ENCODE peak calls at places on chromosomes 5 and 9, in six cellular contexts. J is H9, S is neuronal stem cell, D is H1, W is mesenchymal stem cell, M is IMR-90. T is an unnamed sample.

GRCh38 chr5:180093651-180094382 is 22.3 kb upstream of the RNF130 start:
- DNase-seq in J (no peak), S (no peak), D (no peak), W (no peak), M (no peak), T (no peak)

GRCh38 chr5:163821142-163821541 is 315.7 kb downstream of the MAT2B start:
- DNase-seq in J (no peak), S (no peak), D (no peak), W (peak; percentile 2), M (no peak), T (peak; percentile 46)

GRCh38 chr9:18478517-18479361 is 4.8 kb downstream of the ADAMTSL1 start:
- DNase-seq in J (no peak), S (no peak), D (no peak), W (no peak), M (peak; percentile 70), T (peak; percentile 7)

GRCh38 chr5:157115012-157115411 is 6.2 kb upstream of the HAVCR2 start:
- DNase-seq in J (no peak), S (no peak), D (no peak), W (no peak), M (no peak), T (no peak)

GRCh38 chr9:36127652-36128244 is 8.8 kb upstream of the GLIPR2 start:
- DNase-seq in J (no peak), S (no peak), D (no peak), W (no peak), M (no peak), T (no peak)

GRCh38 chr5:68369436-68370125 is 154.0 kb downstream of the PIK3R1 start:
- DNase-seq in J (no peak), S (no peak), D (no peak), W (no peak), M (no peak), T (no peak)

GRCh38 chr5:172114875-172115422 is 73.1 kb downstream of the STK10 start:
- DNase-seq in J (peak; percentile 64), S (no peak), D (no peak), W (no peak), M (no peak), T (no peak)

GRCh38 chr9:98410185-98410697 is 154.8 kb upstream of the TBC1D2 start:
- DNase-seq in J (peak; percentile 74), S (peak; percentile 31), D (no peak), W (peak; percentile 65), M (peak; percentile 80), T (peak; percentile 87)

GRCh38 chr9:15512204-15512603 is 1.4 kb upstream of the PSIP1 start:
- DNase-seq in J (no peak), S (no peak), D (no peak), W (no peak), M (no peak), T (peak; percentile 28)

GRCh38 chr9:125401317-125401716 is 139.7 kb downstream of the GAPVD1 start:
- DNase-seq in J (peak; percentile 13), S (no peak), D (no peak), W (no peak), M (peak; percentile 21), T (no peak)

GRCh38 chr9:125400725-125401124 is 139.1 kb downstream of the GAPVD1 start:
- DNase-seq in J (peak; percentile 29), S (no peak), D (no peak), W (no peak), M (no peak), T (no peak)

GRCh38 chr9:125399165-125399564 is 137.5 kb downstream of the GAPVD1 start:
- DNase-seq in J (peak; percentile 34), S (no peak), D (no peak), W (no peak), M (no peak), T (no peak)

GRCh38 chr9:125398243-125398642 is 136.6 kb downstream of the GAPVD1 start:
- DNase-seq in J (no peak), S (no peak), D (no peak), W (no peak), M (no peak), T (no peak)

DNA sequence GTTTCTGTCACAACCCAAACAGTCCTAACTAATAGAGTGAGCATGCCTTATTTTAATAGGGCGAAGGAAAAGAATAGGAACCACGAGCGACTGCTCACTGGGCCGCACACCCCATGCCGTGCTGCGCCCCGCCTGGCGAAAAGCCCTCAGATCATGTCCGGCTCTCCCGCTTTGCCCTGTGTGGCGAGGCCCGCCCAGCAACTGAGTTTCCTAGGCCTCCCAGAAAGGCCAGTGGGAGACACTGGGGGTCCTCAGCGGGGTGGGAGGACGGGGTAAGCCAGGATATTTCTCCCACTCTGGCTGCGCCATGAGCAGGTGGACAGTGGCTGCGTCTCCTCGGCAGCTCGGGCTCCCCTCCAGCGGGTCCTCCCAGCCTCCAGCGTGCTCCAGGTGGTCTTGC is 138.0 kb downstream of the GAPVD1 start:
- DNase-seq in J (peak; percentile 28), S (no peak), D (no peak), W (no peak), M (no peak), T (no peak)
- H2BK15ac ChIP-seq in J (no peak overlapping the region), S (no peak overlapping the region), D (no peak overlapping the region), W (no peak overlapping the region), M (no peak overlapping the region), T (no peak overlapping the region)

GRCh38 chr5:1886634-1887399 is 4.1 kb upstream of the IRX4 start:
- DNase-seq in J (no peak), S (no peak), D (no peak), W (no peak), M (no peak), T (peak; percentile 8)

GRCh38 chr5:1884638-1885475 is 2.1 kb upstream of the IRX4 start:
- DNase-seq in J (no peak), S (no peak), D (no peak), W (no peak), M (no peak), T (peak; percentile 39)

GRCh38 chr5:1887400-1888360 is 5.0 kb upstream of the IRX4 start:
- DNase-seq in J (peak; percentile 50), S (no peak), D (no peak), W (no peak), M (no peak), T (peak; percentile 45)

GRCh38 chr5:1885476-1885755 is 2.7 kb upstream of the IRX4 start:
- DNase-seq in J (no peak), S (no peak), D (no peak), W (no peak), M (no peak), T (peak; percentile 13)

DNA sequence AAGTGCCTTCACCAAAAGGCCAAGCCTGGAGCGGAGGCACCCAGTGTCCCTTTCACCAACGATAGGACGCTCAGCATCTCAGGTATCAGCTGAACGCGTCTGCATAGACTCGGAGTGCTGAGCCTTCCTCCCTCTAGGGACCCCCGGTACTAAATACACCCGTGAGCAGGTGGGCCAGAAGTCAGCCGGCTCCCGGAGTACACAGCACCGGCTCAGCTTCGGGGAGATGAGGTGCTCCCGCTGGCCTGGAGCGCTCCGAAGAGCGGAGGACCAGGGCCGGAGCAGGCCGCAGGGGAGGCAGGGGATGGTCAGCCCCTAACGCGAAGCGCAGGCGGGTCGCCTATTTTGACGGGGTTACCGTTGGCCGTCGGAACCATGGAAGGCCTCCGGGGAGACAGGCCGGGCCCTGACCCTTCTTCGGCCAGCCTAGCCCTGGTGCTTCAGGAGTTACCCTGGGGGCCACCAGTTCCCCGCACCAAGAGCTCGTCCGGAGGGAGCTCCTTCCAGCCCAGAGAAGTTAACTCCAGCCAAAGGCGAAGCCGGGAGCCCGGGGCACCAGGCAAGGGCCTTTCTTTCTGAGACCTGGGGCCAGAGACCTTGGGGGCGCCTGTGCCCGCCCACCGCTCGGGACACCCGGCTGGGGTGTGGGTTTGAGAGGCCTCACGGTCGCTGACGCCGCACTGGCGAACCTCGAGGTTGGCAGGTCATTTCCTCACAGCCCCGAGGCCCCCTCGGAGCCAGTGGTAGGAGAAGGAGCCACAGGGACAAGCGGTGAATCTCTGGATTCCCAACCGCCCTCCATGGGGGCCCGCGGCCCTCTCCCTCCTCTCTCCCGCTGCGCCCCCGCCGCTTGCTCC is 3.3 kb upstream of the IRX4 start:
- DNase-seq in J (no peak), S (no peak), D (no peak), W (no peak), M (no peak), T (peak; percentile 18)
- H2BK15ac ChIP-seq in J (no peak overlapping the region), S (no peak overlapping the region), D (no peak overlapping the region), W (no peak overlapping the region), M (no peak overlapping the region), T (no peak overlapping the region)

GRCh38 chr5:2936413-2936812 is 184.9 kb upstream of the IRX2 start:
- DNase-seq in J (no peak), S (no peak), D (no peak), W (no peak), M (no peak), T (no peak)
- H2BK15ac ChIP-seq in J (no peak overlapping the region), S (no peak overlapping the region), D (no peak overlapping the region), W (no peak overlapping the region), M (no peak overlapping the region), T (no peak overlapping the region)

GRCh38 chr5:181198905-181199519 is 6.0 kb downstream of the TRIM7 start:
- DNase-seq in J (no peak), S (no peak), D (no peak), W (no peak), M (no peak), T (no peak)

GRCh38 chr5:181199881-181200282 is 5.1 kb downstream of the TRIM7 start:
- DNase-seq in J (no peak), S (no peak), D (no peak), W (no peak), M (no peak), T (no peak)

GRCh38 chr5:181200816-181201215 is 4.2 kb downstream of the TRIM7 start:
- DNase-seq in J (peak; percentile 59), S (no peak), D (no peak), W (no peak), M (no peak), T (no peak)

GRCh38 chr5:181197326-181197951 is 7.6 kb downstream of the TRIM7 start:
- DNase-seq in J (no peak), S (no peak), D (no peak), W (no peak), M (no peak), T (no peak)

GRCh38 chr5:181198106-181198685 is 6.8 kb downstream of the TRIM7 start:
- DNase-seq in J (no peak), S (no peak), D (no peak), W (no peak), M (no peak), T (no peak)
- H2BK15ac ChIP-seq in J (no peak overlapping the region), S (peak overlapping the region; percentile 61), D (no peak overlapping the region), W (no peak overlapping the region), M (no peak overlapping the region), T (no peak overlapping the region)